ENCODE peak calls at places on chromosomes 1 and 21, in six cellular contexts. Y, G, H, D, Q and A are unnamed samples.
A peak's percentile ranks its signal among the peaks of the same experiment; 100 is the strongest.

GRCh38 chr1:2381741-2382620 is 9.4 kb downstream of the MORN1 start:
- DNase-seq in Y (peak; percentile 91), G (peak; percentile 42), H (peak; percentile 90), D (peak; percentile 66), Q (peak; percentile 70), A (peak; percentile 54)

GRCh38 chr1:37867784-37868183 is 8.4 kb upstream of the MTF1 start:
- DNase-seq in Y (no peak), G (no peak), H (no peak), D (no peak), Q (no peak), A (no peak)

GRCh38 chr1:16617101-16617727 is 3.9 kb upstream of the NBPF1 start:
- DNase-seq in Y (peak; percentile 45), G (no peak), H (peak; percentile 45), D (no peak), Q (no peak), A (no peak)

GRCh38 chr1:192080671-192081070 is 77.6 kb upstream of the RGS18 start:
- DNase-seq in Y (no peak), G (no peak), H (no peak), D (no peak), Q (no peak), A (no peak)

GRCh38 chr1:966603-967295 is 467 bp downstream of the PLEKHN1 start:
- DNase-seq in Y (peak; percentile 86), G (peak; percentile 43), H (peak; percentile 65), D (peak; percentile 25), Q (peak; percentile 79), A (no peak)

GRCh38 chr1:210726621-210727020 is 397.9 kb downstream of the HHAT start:
- DNase-seq in Y (no peak), G (peak; percentile 7), H (no peak), D (peak; percentile 36), Q (no peak), A (peak; percentile 47)

GRCh38 chr1:243944429-243945160 is 94.6 kb upstream of the AKT3 start:
- DNase-seq in Y (no peak), G (peak; percentile 5), H (no peak), D (no peak), Q (no peak), A (peak; percentile 54)

GRCh38 chr1:20551945-20552727 is at the start of gene FAM43B:
- DNase-seq in Y (peak; percentile 82), G (peak; percentile 38), H (peak; percentile 45), D (no peak), Q (no peak), A (no peak)

GRCh38 chr1:31779687-31780086 is 15.5 kb upstream of the ADGRB2 start:
- DNase-seq in Y (no peak), G (no peak), H (no peak), D (no peak), Q (no peak), A (no peak)

GRCh38 chr1:19645544-19646252 is 1.6 kb downstream of the NBL1 start:
- DNase-seq in Y (peak; percentile 52), G (no peak), H (peak; percentile 51), D (no peak), Q (no peak), A (no peak)

GRCh38 chr1:33377750-33378149 is 53.1 kb downstream of the PHC2 start:
- DNase-seq in Y (no peak), G (peak; percentile 25), H (no peak), D (no peak), Q (no peak), A (no peak)

GRCh38 chr1:230283678-230284077 is 142.5 kb downstream of the PGBD5 start:
- DNase-seq in Y (no peak), G (no peak), H (no peak), D (no peak), Q (no peak), A (no peak)

GRCh38 chr1:3598051-3598471 is 13.2 kb downstream of the MEGF6 start:
- DNase-seq in Y (no peak), G (no peak), H (peak; percentile 68), D (no peak), Q (no peak), A (no peak)

GRCh38 chr21:42411197-42411869 is 7.6 kb downstream of the UBASH3A start:
- DNase-seq in Y (no peak), G (no peak), H (no peak), D (peak; percentile 21), Q (no peak), A (no peak)

GRCh38 chr1:239164451-239165180 is 221.8 kb upstream of the CHRM3 start:
- DNase-seq in Y (no peak), G (peak; percentile 2), H (no peak), D (no peak), Q (no peak), A (no peak)

GRCh38 chr1:150613061-150613920 is 16.1 kb downstream of the ENSA start:
- DNase-seq in Y (no peak), G (peak; percentile 94), H (no peak), D (peak; percentile 53), Q (peak; percentile 16), A (no peak)

GRCh38 chr1:226870026-226870322 is 442 bp upstream of the PSEN2 start:
- DNase-seq in Y (no peak), G (no peak), H (no peak), D (no peak), Q (no peak), A (no peak)

GRCh38 chr1:242546849-242547724 is 22.6 kb upstream of the PLD5 start:
- DNase-seq in Y (no peak), G (no peak), H (no peak), D (no peak), Q (no peak), A (no peak)

GRCh38 chr1:27885114-27885528 is 12.8 kb downstream of the THEMIS2 start:
- DNase-seq in Y (peak; percentile 61), G (no peak), H (no peak), D (no peak), Q (no peak), A (no peak)

GRCh38 chr1:29550119-29550841 is 314.0 kb downstream of the PTPRU start:
- DNase-seq in Y (no peak), G (no peak), H (no peak), D (no peak), Q (no peak), A (no peak)

GRCh38 chr1:209651148-209651547 is 1.1 kb downstream of the LAMB3 start:
- DNase-seq in Y (peak; percentile 92), G (peak; percentile 62), H (no peak), D (no peak), Q (peak; percentile 40), A (no peak)

GRCh38 chr1:18865176-18865575 is 5.7 kb upstream of the TAS1R2 start:
- DNase-seq in Y (peak; percentile 27), G (no peak), H (no peak), D (no peak), Q (no peak), A (no peak)

GRCh38 chr1:41498809-41499208 is 14.3 kb upstream of the EDN2 start:
- DNase-seq in Y (peak; percentile 76), G (no peak), H (peak; percentile 51), D (no peak), Q (no peak), A (no peak)

GRCh38 chr21:28636988-28637691 is 355.5 kb downstream of the LTN1 start:
- DNase-seq in Y (no peak), G (peak; percentile 96), H (no peak), D (no peak), Q (no peak), A (no peak)

GRCh38 chr1:37410815-37411214 is 63.6 kb upstream of the ZC3H12A start:
- DNase-seq in Y (no peak), G (no peak), H (no peak), D (peak; percentile 12), Q (no peak), A (peak; percentile 43)

GRCh38 chr1:216902669-216903388 is 179.6 kb upstream of the ESRRG start:
- DNase-seq in Y (no peak), G (peak; percentile 69), H (no peak), D (no peak), Q (no peak), A (no peak)

GRCh38 chr1:243582321-243582720 is 267.7 kb downstream of the AKT3 start:
- DNase-seq in Y (no peak), G (peak; percentile 90), H (no peak), D (no peak), Q (no peak), A (no peak)

GRCh38 chr1:18960409-18960808 is 3.9 kb upstream of the IFFO2 start:
- DNase-seq in Y (peak; percentile 19), G (no peak), H (peak; percentile 2), D (no peak), Q (no peak), A (no peak)

GRCh38 chr1:21647431-21648373 is 21.5 kb downstream of the RAP1GAP start:
- DNase-seq in Y (no peak), G (peak; percentile 44), H (peak; percentile 48), D (peak; percentile 57), Q (no peak), A (peak; percentile 85)

GRCh38 chr1:41501581-41501980 is 17.1 kb upstream of the EDN2 start:
- DNase-seq in Y (no peak), G (no peak), H (no peak), D (no peak), Q (no peak), A (no peak)

GRCh38 chr1:186804669-186805068 is 24.1 kb upstream of the PLA2G4A start:
- DNase-seq in Y (no peak), G (no peak), H (no peak), D (no peak), Q (no peak), A (no peak)

DNA sequence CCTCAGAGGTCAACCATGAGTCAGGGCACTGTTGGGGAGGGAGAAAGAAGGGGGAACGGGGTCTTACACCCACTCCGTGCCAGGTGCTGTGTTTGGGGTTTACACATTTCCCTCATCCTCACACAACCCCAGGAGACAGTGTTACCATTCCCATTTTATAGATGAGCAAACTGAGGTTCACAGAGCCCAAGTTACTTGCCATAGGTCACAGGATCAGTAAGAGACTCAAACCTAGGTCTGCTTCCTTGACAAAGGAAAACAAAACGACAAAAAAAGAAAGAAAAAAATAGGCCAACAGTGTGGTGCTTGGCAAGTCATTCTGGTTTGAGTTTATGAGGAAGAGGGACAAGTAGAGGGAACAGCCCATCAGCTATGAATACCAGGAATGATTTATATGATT is 16.3 kb upstream of the CDCP2 start:
- DNase-seq in Y (no peak), G (no peak), H (no peak), D (no peak), Q (no peak), A (no peak)
- H3K27ac ChIP-seq in Y (no peak overlapping the region), G (no peak overlapping the region), H (no peak overlapping the region), D (no peak overlapping the region), Q (no peak overlapping the region), A (no peak overlapping the region)

GRCh38 chr21:45270306-45270821 is 17.3 kb downstream of the POFUT2 start:
- DNase-seq in Y (no peak), G (no peak), H (peak; percentile 25), D (no peak), Q (no peak), A (no peak)
- H3K9me3 ChIP-seq in Y (no peaks in the 10 kb centered on the region), G (no peaks in the 10 kb centered on the region), H (no peaks in the 10 kb centered on the region), D (peaks cover 22% of the 10 kb centered on the region), Q (peaks cover 16% of the 10 kb centered on the region), A (no peaks in the 10 kb centered on the region)

GRCh38 chr1:218362418-218363076 is 17.4 kb downstream of the TGFB2 start:
- DNase-seq in Y (no peak), G (no peak), H (no peak), D (no peak), Q (no peak), A (no peak)
- H3K27ac ChIP-seq in Y (no peak overlapping the region), G (no peak overlapping the region), H (no peak overlapping the region), D (no peak overlapping the region), Q (no peak overlapping the region), A (no peak overlapping the region)

DNA sequence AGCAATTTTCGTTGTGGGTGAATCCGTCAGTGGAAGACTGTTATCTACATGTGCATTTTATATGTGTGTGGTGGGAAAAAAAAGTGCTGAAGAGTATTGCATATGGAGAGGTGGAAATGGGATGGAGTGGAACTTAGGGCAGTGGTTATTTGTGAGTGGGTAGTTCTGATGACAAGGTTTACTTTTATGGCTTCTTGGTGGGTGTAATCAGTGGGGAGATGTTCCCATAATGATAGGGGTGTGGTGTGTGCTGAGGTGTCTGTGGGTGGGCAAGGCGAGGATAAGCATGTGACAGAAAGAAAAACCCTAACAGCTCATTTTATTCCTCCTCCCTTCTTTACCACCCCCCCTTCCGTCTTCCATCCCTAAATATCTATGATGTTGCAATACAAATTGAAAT is 288.1 kb downstream of the NUF2 start:
- DNase-seq in Y (no peak), G (no peak), H (no peak), D (no peak), Q (no peak), A (no peak)
- H3K9me3 ChIP-seq in Y (no peaks in the 10 kb centered on the region), G (no peaks in the 10 kb centered on the region), H (no peaks in the 10 kb centered on the region), D (no peaks in the 10 kb centered on the region), Q (no peaks in the 10 kb centered on the region), A (no peaks in the 10 kb centered on the region)